ENCODE peak calls at places on chromosomes 12 and 14, in four cellular contexts. Y is CD8-positive, alpha-beta T cell; U is A549; V is cardiac muscle cell. K is an unnamed sample.

GRCh38 chr12:507261-507853 is 47.6 kb downstream of the B4GALNT3 start:
- DNase-seq in V (no peak), Y (no peak), U (no peak), K (no peak)

GRCh38 chr14:91693342-91693741 is 38.5 kb downstream of the CATSPERB start:
- DNase-seq in V (no peak), Y (no peak), U (peak), K (no peak)

GRCh38 chr14:68042002-68042401 is 222.4 kb downstream of the RAD51B start:
- DNase-seq in Y (no peak), U (no peak), V (no peak), K (no peak)

GRCh38 chr12:116544656-116545055 is 14.5 kb upstream of the MAP1LC3B2 start:
- DNase-seq in U (no peak), Y (no peak), V (no peak), K (no peak)

GRCh38 chr12:2384533-2385328 is 331.9 kb downstream of the CACNA1C start:
- DNase-seq in Y (no peak), U (no peak), V (no peak), K (no peak)

GRCh38 chr12:7512528-7512927 is 9.0 kb upstream of the CD163 start:
- DNase-seq in V (peak), Y (no peak), U (peak), K (peak)

GRCh38 chr14:105069887-105070759 is 4.9 kb upstream of the GPR132 start:
- DNase-seq in U (no peak), V (no peak), Y (peak), K (no peak)

GRCh38 chr14:75885829-75886228 is 96.0 kb downstream of the TGFB3 start:
- DNase-seq in V (no peak), Y (no peak), U (no peak), K (no peak)

GRCh38 chr12:123807670-123808069 is 45.6 kb downstream of the DNAH10 start:
- DNase-seq in Y (no peak), V (peak), U (no peak), K (no peak)

GRCh38 chr14:58744951-58745350 is 107.2 kb downstream of the DACT1 start:
- DNase-seq in U (no peak), Y (no peak), V (no peak), K (no peak)

DNA sequence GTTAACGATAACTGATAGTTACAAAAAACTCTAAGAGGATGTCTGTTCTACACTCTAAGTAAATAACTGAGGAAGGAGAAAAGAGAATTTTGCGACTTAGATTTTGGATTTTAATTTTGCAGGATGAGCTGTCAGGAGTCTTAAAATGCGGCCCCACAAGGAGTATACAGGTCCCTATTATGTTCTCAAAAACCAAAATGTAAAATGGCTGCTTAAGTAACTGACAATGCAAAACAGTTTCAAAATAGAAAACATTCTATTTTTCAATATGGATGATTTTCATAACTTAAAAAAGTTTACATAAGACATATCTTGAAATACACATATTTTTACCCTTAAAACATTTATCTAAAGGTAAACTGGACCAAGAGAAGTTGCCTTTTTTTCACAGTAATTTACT is 2.6 kb downstream of the CD69 start:
- DNase-seq in Y (no peak), U (no peak), V (no peak), K (no peak)
- H3K4me3 ChIP-seq in Y (peak), U (no peak), V (no peak), K (no peak)

GRCh38 chr14:99465288-99465687 is 15.4 kb downstream of the SETD3 start:
- DNase-seq in Y (no peak), U (no peak), V (no peak), K (no peak)
- H3K4me3 ChIP-seq in Y (no peak), U (no peak), V (no peak), K (no peak)

DNA sequence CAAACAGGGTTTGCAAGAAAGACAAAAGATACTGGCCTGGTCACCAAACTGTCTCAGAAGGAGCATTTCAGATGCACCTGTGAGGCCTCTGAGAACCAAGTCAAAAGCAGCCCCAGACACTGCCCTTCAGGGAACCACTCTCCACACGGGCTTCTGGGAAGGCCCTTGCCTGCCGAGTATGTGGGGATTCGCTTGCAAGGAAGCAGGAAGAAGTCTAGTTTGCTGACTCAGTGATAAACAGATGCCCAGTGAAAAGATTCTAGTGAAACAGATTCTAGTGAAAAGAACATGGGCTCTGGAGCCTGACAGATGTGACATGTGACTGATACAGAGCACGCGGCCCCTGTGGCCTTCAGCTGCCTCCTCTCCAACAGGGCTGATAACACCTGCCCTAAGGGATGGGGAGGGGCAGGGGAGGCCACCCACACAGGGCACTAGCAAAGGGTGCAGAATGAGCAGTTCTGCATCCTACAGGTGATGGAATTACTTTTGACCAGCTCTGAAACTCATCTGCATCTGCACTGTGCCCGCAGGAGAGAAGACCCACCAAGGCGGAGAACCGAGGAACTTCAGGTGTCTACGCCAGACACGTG is 19.1 kb downstream of the AMN start:
- DNase-seq in Y (no peak), V (peak), U (no peak), K (no peak)
- H3K4me3 ChIP-seq in Y (no peak), V (no peak), U (no peak), K (no peak)

GRCh38 chr14:100726812-100727564 is at the start of gene DLK1:
- DNase-seq in U (no peak), V (peak), Y (no peak), K (no peak)
- H3K4me3 ChIP-seq in U (no peak), V (peak), Y (no peak), K (peak)